ENCODE peak calls at places on chromosome 16, in four cellular contexts. One of them, this sample, is unnamed. For H3K9me3, the result is how much of the 10 kb centered on the place peaks cover.

GRCh38 chr16:86823895-86824671 is 245.7 kb downstream of the FOXL1 start:
- DNase-seq in mesenchymal stem cell: peak
- DNase-seq in IMR-90: peak
- DNase-seq in GM23248: peak
- DNase-seq in this sample: no peak

GRCh38 chr16:57131351-57131970 is 39.1 kb downstream of the CPNE2 start:
- DNase-seq in IMR-90: no peak
- DNase-seq in mesenchymal stem cell: no peak
- DNase-seq in GM23248: no peak
- DNase-seq in this sample: no peak

GRCh38 chr16:19118938-19119431 is 5.2 kb downstream of the ITPRIPL2 start:
- DNase-seq in mesenchymal stem cell: peak
- DNase-seq in IMR-90: peak
- DNase-seq in GM23248: peak
- DNase-seq in this sample: peak

GRCh38 chr16:89002851-89003830 is 26.1 kb upstream of the CBFA2T3 start:
- DNase-seq in IMR-90: no peak
- DNase-seq in GM23248: no peak
- DNase-seq in mesenchymal stem cell: no peak
- DNase-seq in this sample: no peak

GRCh38 chr16:64092284-64092683 is 1029.6 kb downstream of the CDH11 start:
- DNase-seq in IMR-90: peak
- DNase-seq in GM23248: peak
- DNase-seq in mesenchymal stem cell: peak
- DNase-seq in this sample: peak

GRCh38 chr16:10741844-10742243 is 1.8 kb upstream of the NUBP1 start:
- DNase-seq in GM23248: no peak
- DNase-seq in IMR-90: peak
- DNase-seq in mesenchymal stem cell: no peak
- DNase-seq in this sample: no peak

GRCh38 chr16:65244811-65245210 is 122.9 kb upstream of the CDH11 start:
- DNase-seq in mesenchymal stem cell: no peak
- DNase-seq in IMR-90: no peak
- DNase-seq in GM23248: no peak
- DNase-seq in this sample: no peak

GRCh38 chr16:71610936-71611871 is 14.8 kb upstream of the MARVELD3 start:
- DNase-seq in IMR-90: peak
- DNase-seq in mesenchymal stem cell: peak
- DNase-seq in GM23248: peak
- DNase-seq in this sample: peak

GRCh38 chr16:68234188-68235104 is 1.5 kb downstream of the ESRP2 start:
- DNase-seq in IMR-90: no peak
- DNase-seq in GM23248: no peak
- DNase-seq in mesenchymal stem cell: no peak
- DNase-seq in this sample: no peak

GRCh38 chr16:31072540-31073072 is 1.4 kb downstream of the ZNF668 start:
- DNase-seq in mesenchymal stem cell: peak
- DNase-seq in GM23248: peak
- DNase-seq in IMR-90: peak
- DNase-seq in this sample: peak

GRCh38 chr16:30755955-30756780 is 5.7 kb downstream of the CFAP119 start:
- DNase-seq in mesenchymal stem cell: no peak
- DNase-seq in IMR-90: no peak
- DNase-seq in GM23248: no peak
- DNase-seq in this sample: no peak

GRCh38 chr16:66127459-66128362 is 238.8 kb upstream of the CDH5 start:
- DNase-seq in IMR-90: no peak
- DNase-seq in GM23248: peak
- DNase-seq in mesenchymal stem cell: no peak
- DNase-seq in this sample: no peak

GRCh38 chr16:3856367-3857141 is 24.0 kb downstream of the CREBBP start:
- DNase-seq in IMR-90: no peak
- DNase-seq in GM23248: no peak
- DNase-seq in mesenchymal stem cell: no peak
- DNase-seq in this sample: no peak

GRCh38 chr16:58236231-58236690 is 38.4 kb upstream of the CSNK2A2 start:
- DNase-seq in IMR-90: peak
- DNase-seq in GM23248: peak
- DNase-seq in mesenchymal stem cell: peak
- DNase-seq in this sample: peak

GRCh38 chr16:72107371-72107770 is 13.7 kb downstream of the DHX38 start:
- DNase-seq in mesenchymal stem cell: no peak
- DNase-seq in GM23248: no peak
- DNase-seq in IMR-90: no peak
- DNase-seq in this sample: no peak

GRCh38 chr16:13148836-13149235 is 247.4 kb downstream of the SHISA9 start:
- DNase-seq in IMR-90: no peak
- DNase-seq in mesenchymal stem cell: no peak
- DNase-seq in GM23248: no peak
- DNase-seq in this sample: no peak

GRCh38 chr16:50279142-50279865 is 13.0 kb downstream of the ADCY7 start:
- DNase-seq in mesenchymal stem cell: no peak
- DNase-seq in IMR-90: no peak
- DNase-seq in GM23248: no peak
- DNase-seq in this sample: no peak

GRCh38 chr16:67741118-67741517 is 22.0 kb upstream of the GFOD2 start:
- DNase-seq in IMR-90: no peak
- DNase-seq in GM23248: no peak
- DNase-seq in mesenchymal stem cell: no peak
- DNase-seq in this sample: no peak

GRCh38 chr16:22402191-22402590 is 27.8 kb upstream of the CDR2 start:
- DNase-seq in IMR-90: peak
- DNase-seq in GM23248: peak
- DNase-seq in mesenchymal stem cell: no peak
- DNase-seq in this sample: no peak

GRCh38 chr16:57255686-57256415 is 10.8 kb downstream of the ARL2BP start:
- DNase-seq in GM23248: no peak
- DNase-seq in IMR-90: no peak
- DNase-seq in mesenchymal stem cell: no peak
- DNase-seq in this sample: no peak

GRCh38 chr16:85608515-85608885 is 4.6 kb upstream of the GSE1 start:
- DNase-seq in GM23248: no peak
- DNase-seq in mesenchymal stem cell: no peak
- DNase-seq in IMR-90: no peak
- DNase-seq in this sample: no peak

GRCh38 chr16:7216719-7217118 is 115.9 kb upstream of the RBFOX1 start:
- DNase-seq in GM23248: no peak
- DNase-seq in IMR-90: no peak
- DNase-seq in mesenchymal stem cell: no peak
- DNase-seq in this sample: no peak

GRCh38 chr16:35506018-35506897 is 2046.8 kb downstream of the TP53TG3F start:
- DNase-seq in IMR-90: no peak
- DNase-seq in mesenchymal stem cell: no peak
- DNase-seq in GM23248: no peak
- DNase-seq in this sample: no peak

GRCh38 chr16:12674096-12674495 is 129.6 kb downstream of the CPPED1 start:
- DNase-seq in mesenchymal stem cell: peak
- DNase-seq in GM23248: peak
- DNase-seq in IMR-90: peak
- DNase-seq in this sample: peak

GRCh38 chr16:10297341-10298006 is 88.4 kb upstream of the ATF7IP2 start:
- DNase-seq in IMR-90: no peak
- DNase-seq in GM23248: no peak
- DNase-seq in mesenchymal stem cell: no peak
- DNase-seq in this sample: no peak

GRCh38 chr16:57472665-57473060 is 10.2 kb downstream of the POLR2C start:
- DNase-seq in IMR-90: no peak
- DNase-seq in mesenchymal stem cell: no peak
- DNase-seq in GM23248: no peak
- DNase-seq in this sample: no peak

GRCh38 chr16:53457670-53458069 is 23.4 kb downstream of the RBL2 start:
- DNase-seq in GM23248: no peak
- DNase-seq in IMR-90: no peak
- DNase-seq in mesenchymal stem cell: no peak
- DNase-seq in this sample: no peak

GRCh38 chr16:15949210-15950166 is at the start of gene ABCC1:
- DNase-seq in GM23248: peak
- DNase-seq in mesenchymal stem cell: peak
- DNase-seq in IMR-90: no peak
- DNase-seq in this sample: peak

GRCh38 chr16:84324439-84325262 is 30.0 kb downstream of the WFDC1 start:
- DNase-seq in IMR-90: peak
- DNase-seq in GM23248: peak
- DNase-seq in mesenchymal stem cell: no peak
- DNase-seq in this sample: no peak

GRCh38 chr16:54936086-54936978 is 5.7 kb downstream of the IRX5 start:
- DNase-seq in mesenchymal stem cell: peak
- DNase-seq in IMR-90: no peak
- DNase-seq in GM23248: peak
- DNase-seq in this sample: no peak
- H3K9ac ChIP-seq in mesenchymal stem cell: peak
- H3K9ac ChIP-seq in IMR-90: no peak
- H3K9ac ChIP-seq in GM23248: peak
- H3K9ac ChIP-seq in this sample: peak

DNA sequence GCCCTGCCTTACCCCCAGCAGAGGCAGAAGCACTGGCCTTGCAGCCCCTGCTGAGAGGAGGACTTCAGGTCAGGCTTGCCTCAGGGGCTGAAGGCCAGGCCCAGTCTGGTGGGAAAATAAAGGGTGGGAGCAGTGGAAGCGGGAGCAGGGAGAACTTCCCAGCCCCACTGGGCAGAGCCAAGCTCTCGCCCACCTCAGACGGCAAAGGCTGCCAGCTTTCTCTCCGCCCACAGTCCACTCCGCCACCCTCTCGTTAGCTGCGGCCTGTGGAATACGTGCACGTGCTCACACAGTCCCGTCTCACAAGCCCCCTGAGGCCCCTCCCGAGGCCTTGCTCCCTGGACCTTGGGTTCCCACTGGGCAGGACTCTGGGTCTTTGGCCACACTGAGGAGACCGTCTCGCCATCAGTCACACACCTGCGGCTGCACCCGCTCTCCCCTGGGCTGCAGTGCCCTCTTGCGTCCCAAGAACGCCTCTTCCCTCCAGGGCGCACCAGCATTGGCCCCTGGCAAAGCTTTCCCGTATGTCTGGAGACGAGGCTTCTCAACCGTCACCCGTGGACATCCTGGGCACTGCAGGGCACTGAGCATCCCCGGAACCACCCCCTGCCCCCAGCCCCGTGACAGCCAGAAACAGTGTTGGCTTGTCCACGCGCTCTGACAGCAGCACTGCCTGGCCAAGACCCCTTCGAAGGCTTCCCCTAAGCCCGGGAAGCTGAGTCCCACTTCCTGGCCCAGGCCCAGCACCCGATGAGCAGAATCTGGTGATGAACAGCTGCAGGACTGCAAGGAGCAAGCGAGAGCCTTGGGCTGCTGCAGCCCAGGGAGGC is 8.3 kb downstream of the MRPL28 start:
- DNase-seq in mesenchymal stem cell: peak
- DNase-seq in IMR-90: peak
- DNase-seq in GM23248: peak
- DNase-seq in this sample: peak
- H3K9me3 ChIP-seq in mesenchymal stem cell: under half
- H3K9me3 ChIP-seq in IMR-90: under half
- H3K9me3 ChIP-seq in GM23248: under half
- H3K9me3 ChIP-seq in this sample: under half

GRCh38 chr16:26806641-26807040 is 260.1 kb upstream of the C16orf82 start:
- DNase-seq in mesenchymal stem cell: no peak
- DNase-seq in IMR-90: no peak
- DNase-seq in GM23248: no peak
- DNase-seq in this sample: no peak
- H3K9ac ChIP-seq in mesenchymal stem cell: no peak
- H3K9ac ChIP-seq in IMR-90: no peak
- H3K9ac ChIP-seq in GM23248: no peak
- H3K9ac ChIP-seq in this sample: no peak

DNA sequence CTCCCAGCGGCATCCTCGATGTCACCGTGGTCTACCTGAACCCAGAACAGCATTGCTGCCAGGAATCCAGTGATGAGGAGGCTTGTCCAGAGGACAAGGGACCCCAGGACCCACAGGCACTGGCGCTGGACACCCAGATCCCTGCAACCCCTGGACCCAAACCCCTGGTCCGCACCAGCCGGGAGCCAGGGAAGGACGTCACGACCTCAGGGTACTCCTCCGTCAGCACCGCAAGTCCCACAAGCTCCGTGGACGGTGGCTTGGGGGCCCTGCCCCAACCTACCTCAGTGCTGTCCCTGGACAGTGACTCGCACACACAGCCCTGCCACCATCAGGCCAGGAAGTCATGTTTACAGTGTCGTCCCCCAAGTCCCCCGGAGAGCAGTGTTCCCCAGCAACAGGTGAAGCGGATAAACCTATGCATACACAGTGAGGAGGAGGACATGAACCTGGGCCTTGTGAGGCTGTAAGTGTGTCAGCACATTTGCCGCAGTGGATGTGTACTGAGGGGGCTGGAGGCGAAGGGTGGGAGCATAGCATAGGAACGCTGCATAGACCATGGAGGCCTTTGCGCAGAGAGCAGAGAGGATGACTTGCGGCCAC is 3.3 kb upstream of the TEDC2 start:
- DNase-seq in GM23248: no peak
- DNase-seq in IMR-90: no peak
- DNase-seq in mesenchymal stem cell: no peak
- DNase-seq in this sample: no peak
- H3K9me3 ChIP-seq in GM23248: under half
- H3K9me3 ChIP-seq in IMR-90: under half
- H3K9me3 ChIP-seq in mesenchymal stem cell: under half
- H3K9me3 ChIP-seq in this sample: under half

DNA sequence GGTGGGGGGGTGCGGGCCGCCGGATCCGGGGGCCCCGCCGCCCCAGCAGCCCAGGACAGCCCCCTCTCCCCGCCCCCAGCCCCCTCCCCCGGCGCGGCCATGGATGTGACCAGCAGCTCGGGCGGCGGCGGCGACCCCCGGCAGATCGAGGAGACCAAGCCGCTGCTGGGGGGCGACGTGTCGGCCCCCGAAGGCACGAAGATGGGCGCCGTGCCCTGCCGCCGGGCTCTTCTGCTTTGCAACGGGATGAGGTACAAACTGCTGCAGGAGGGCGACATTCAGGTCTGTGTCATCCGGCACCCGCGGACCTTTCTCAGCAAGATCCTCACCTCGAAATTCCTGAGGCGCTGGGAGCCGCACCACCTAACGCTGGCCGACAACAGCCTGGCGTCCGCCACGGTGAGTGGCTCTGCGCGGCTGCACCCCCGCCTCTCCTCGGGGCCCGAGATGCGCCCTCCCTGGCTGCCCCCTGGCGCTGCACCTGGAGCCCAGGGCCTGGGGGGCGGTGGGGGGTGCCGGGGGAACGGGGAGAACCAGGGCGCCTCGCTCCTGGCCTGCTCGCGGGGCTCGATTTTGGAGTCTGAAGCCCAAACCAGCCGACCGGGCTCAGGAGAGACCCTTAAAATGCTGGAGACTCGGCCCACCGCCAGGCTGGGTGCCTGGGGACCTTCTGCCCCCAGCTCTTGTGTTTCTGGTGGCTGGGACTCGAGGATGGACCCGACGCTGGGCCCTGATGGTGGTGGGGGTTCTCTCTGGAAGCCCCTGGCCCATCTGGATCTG is 725 bp downstream of the CMIP start:
- DNase-seq in GM23248: peak
- DNase-seq in mesenchymal stem cell: peak
- DNase-seq in IMR-90: peak
- DNase-seq in this sample: peak
- H3K9ac ChIP-seq in GM23248: peak
- H3K9ac ChIP-seq in mesenchymal stem cell: peak
- H3K9ac ChIP-seq in IMR-90: peak
- H3K9ac ChIP-seq in this sample: peak